ENCODE peak calls at places on chromosomes 11 and 22, in seven cellular contexts. A is fibroblast of lung; Y is LoVo; G is glutamatergic neuron; F is heart right ventricle; N is naive thymus-derived CD4-positive, alpha-beta T cell; L is gastrocnemius medialis. Q is an unnamed sample.

GRCh38 chr11:14424096-14424495 is 65.1 kb upstream of the RRAS2 start:
- DNase-seq in A (peak; percentile 67), Y (no peak), G (no peak), F (no peak), N (no peak), L (no peak), Q (no peak)

GRCh38 chr11:63146586-63146985 is 2.6 kb upstream of the SLC22A24 start:
- DNase-seq in A (no peak), Y (no peak), G (no peak), F (no peak), N (no peak), L (no peak), Q (no peak)

GRCh38 chr11:93547768-93548167 is 4.6 kb upstream of the SMCO4 start:
- DNase-seq in A (no peak), Y (no peak), G (no peak), F (no peak), N (no peak), L (no peak), Q (no peak)

GRCh38 chr11:8671651-8672062 is 10.8 kb downstream of the TRIM66 start:
- DNase-seq in A (peak; percentile 80), Y (no peak), G (no peak), F (peak; percentile 49), N (no peak), L (no peak), Q (no peak)

GRCh38 chr22:17523925-17524324 is 39.4 kb upstream of the SLC25A18 start:
- DNase-seq in A (no peak), Y (no peak), G (no peak), F (no peak), N (no peak), L (no peak), Q (no peak)

GRCh38 chr11:47004595-47005033 is 68.1 kb downstream of the CSTPP1 start:
- DNase-seq in A (peak; percentile 97), Y (no peak), G (no peak), F (peak; percentile 81), N (no peak), L (peak; percentile 68), Q (no peak)

GRCh38 chr11:2929880-2930704 is 872 bp upstream of the PHLDA2 start:
- DNase-seq in A (peak; percentile 63), Y (peak; percentile 73), G (peak; percentile 52), F (no peak), N (no peak), L (no peak), Q (no peak)

GRCh38 chr11:113319085-113319484 is 4.7 kb downstream of the TTC12 start:
- DNase-seq in A (no peak), Y (no peak), G (no peak), F (no peak), N (no peak), L (no peak), Q (no peak)

GRCh38 chr11:1889941-1890855 is 1.5 kb downstream of the PRR33 start:
- DNase-seq in A (no peak), Y (no peak), G (no peak), F (no peak), N (peak; percentile 26), L (no peak), Q (no peak)

GRCh38 chr11:33735166-33735425 is 1.1 kb downstream of the CD59 start:
- DNase-seq in A (no peak), Y (no peak), G (no peak), F (no peak), N (no peak), L (no peak), Q (no peak)

GRCh38 chr11:68839953-68840641 is 1.6 kb downstream of the CPT1A start:
- DNase-seq in A (no peak), Y (no peak), G (no peak), F (no peak), N (peak; percentile 19), L (no peak), Q (no peak)

GRCh38 chr11:76610871-76611475 is 59.6 kb downstream of the LRRC32 start:
- DNase-seq in A (no peak), Y (no peak), G (peak; percentile 77), F (peak; percentile 74), N (no peak), L (no peak), Q (peak; percentile 58)

GRCh38 chr11:96978751-96979150 is 588.9 kb downstream of the JRKL start:
- DNase-seq in A (no peak), Y (no peak), G (no peak), F (no peak), N (no peak), L (no peak), Q (no peak)

GRCh38 chr22:36237462-36238347 is 1.6 kb downstream of the APOL2 start:
- DNase-seq in A (peak; percentile 40), Y (no peak), G (no peak), F (no peak), N (no peak), L (no peak), Q (no peak)

GRCh38 chr11:57527056-57527631 is 3.4 kb downstream of the TIMM10 start:
- DNase-seq in A (peak; percentile 71), Y (peak; percentile 61), G (peak; percentile 83), F (peak; percentile 70), N (peak; percentile 73), L (no peak), Q (peak; percentile 70)

GRCh38 chr11:12395333-12395732 is 18.0 kb downstream of the PARVA start:
- DNase-seq in A (no peak), Y (no peak), G (no peak), F (no peak), N (no peak), L (no peak), Q (no peak)

GRCh38 chr11:70071996-70072395 is 6.1 kb upstream of the ANO1 start:
- DNase-seq in A (no peak), Y (no peak), G (no peak), F (peak; percentile 3), N (no peak), L (no peak), Q (peak; percentile 37)

GRCh38 chr22:49326558-49326957 is 501.1 kb downstream of the BRD1 start:
- DNase-seq in A (no peak), Y (no peak), G (no peak), F (no peak), N (no peak), L (no peak), Q (no peak)

GRCh38 chr11:57377098-57377497 is 3.9 kb downstream of the PRG3 start:
- DNase-seq in A (no peak), Y (no peak), G (no peak), F (no peak), N (no peak), L (no peak), Q (no peak)

GRCh38 chr11:126575849-126576248 is 220.4 kb downstream of the ST3GAL4 start:
- DNase-seq in A (no peak), Y (no peak), G (no peak), F (no peak), N (no peak), L (no peak), Q (no peak)

Q was measured in ecto neural progenitor cell.